ENCODE peak calls at places on chromosomes 11 and 22, in eight cellular contexts. Z is kidney epithelial cell; N is A549; T is CD8-positive, alpha-beta T cell; J is suprapubic skin; Q is stomach; K is BJ; C is fibroblast of lung. L is an unnamed sample.

GRCh38 chr22:35842954-35843353 is 125.3 kb downstream of the APOL5 start:
- DNase-seq in Z (no peak), N (peak), T (no peak), J (no peak), Q (no peak), K (no peak), C (peak), L (no peak)

GRCh38 chr11:12842933-12843636 is 166.0 kb upstream of the RASSF10 start:
- DNase-seq in Z (no peak), N (peak), T (no peak), J (no peak), Q (no peak), K (no peak), C (peak), L (no peak)

GRCh38 chr11:1766719-1767398 is 3.1 kb upstream of the CTSD start:
- DNase-seq in Z (no peak), N (no peak), T (no peak), J (peak), Q (no peak), K (no peak), C (no peak), L (no peak)

GRCh38 chr11:88179141-88179540 is 3.9 kb upstream of the RAB38 start:
- DNase-seq in Z (peak), N (no peak), T (no peak), J (no peak), Q (no peak), K (no peak), C (peak), L (no peak)

GRCh38 chr11:19832166-19832750 is 119.6 kb downstream of the NAV2 start:
- DNase-seq in Z (no peak), N (no peak), T (no peak), J (no peak), Q (no peak), K (no peak), C (no peak), L (peak)

GRCh38 chr11:69943066-69943465 is 123.8 kb upstream of the FGF3 start:
- DNase-seq in Z (no peak), N (peak), T (no peak), J (no peak), Q (peak), K (no peak), C (no peak), L (no peak)

GRCh38 chr22:49968313-49968830 is 7.8 kb downstream of the PIM3 start:
- DNase-seq in Z (no peak), N (no peak), T (peak), J (peak), Q (peak), K (no peak), C (no peak), L (no peak)

GRCh38 chr22:44131989-44132685 is 48.6 kb upstream of the PARVG start:
- DNase-seq in Z (no peak), N (no peak), T (no peak), J (peak), Q (no peak), K (no peak), C (no peak), L (no peak)

GRCh38 chr11:35683728-35684339 is 21.3 kb downstream of the TRIM44 start:
- DNase-seq in Z (no peak), N (no peak), T (no peak), J (no peak), Q (no peak), K (no peak), C (no peak), L (no peak)

GRCh38 chr11:104772806-104773241 is 125.4 kb downstream of the CASP12 start:
- DNase-seq in Z (peak), N (peak), T (no peak), J (no peak), Q (no peak), K (peak), C (peak), L (no peak)

GRCh38 chr22:49141761-49142160 is 685.9 kb downstream of the BRD1 start:
- DNase-seq in Z (no peak), N (no peak), T (no peak), J (no peak), Q (no peak), K (no peak), C (no peak), L (no peak)

GRCh38 chr11:95877288-95877687 is 46.6 kb downstream of the MTMR2 start:
- DNase-seq in Z (peak), N (no peak), T (no peak), J (no peak), Q (no peak), K (peak), C (peak), L (no peak)

GRCh38 chr11:23423119-23423518 is 562.8 kb upstream of the CCDC179 start:
- DNase-seq in Z (no peak), N (no peak), T (no peak), J (no peak), Q (no peak), K (peak), C (peak), L (no peak)

GRCh38 chr22:42428760-42429159 is 3.4 kb downstream of the NFAM1 start:
- DNase-seq in Z (no peak), N (no peak), T (no peak), J (no peak), Q (no peak), K (no peak), C (no peak), L (no peak)

GRCh38 chr11:130170345-130170744 is 10.8 kb downstream of the ST14 start:
- DNase-seq in Z (no peak), N (no peak), T (no peak), J (no peak), Q (no peak), K (no peak), C (no peak), L (no peak)

GRCh38 chr22:31241936-31242335 is 29.8 kb downstream of the LIMK2 start:
- DNase-seq in Z (no peak), N (no peak), T (no peak), J (no peak), Q (no peak), K (no peak), C (peak), L (no peak)
- TF ChIP-seq CTCF in Z (no peak), N (no peak), T (no peak), J (no peak), Q (no peak), K (peak), C (peak), L (no peak)

GRCh38 chr11:112355726-112356125 is 95.1 kb upstream of the PLET1 start:
- DNase-seq in Z (no peak), N (peak), T (no peak), J (no peak), Q (peak), K (no peak), C (peak), L (no peak)
- TF ChIP-seq CTCF in Z (peak), N (no peak), T (no peak), J (no peak), Q (no peak), K (no peak), C (peak), L (peak)

DNA sequence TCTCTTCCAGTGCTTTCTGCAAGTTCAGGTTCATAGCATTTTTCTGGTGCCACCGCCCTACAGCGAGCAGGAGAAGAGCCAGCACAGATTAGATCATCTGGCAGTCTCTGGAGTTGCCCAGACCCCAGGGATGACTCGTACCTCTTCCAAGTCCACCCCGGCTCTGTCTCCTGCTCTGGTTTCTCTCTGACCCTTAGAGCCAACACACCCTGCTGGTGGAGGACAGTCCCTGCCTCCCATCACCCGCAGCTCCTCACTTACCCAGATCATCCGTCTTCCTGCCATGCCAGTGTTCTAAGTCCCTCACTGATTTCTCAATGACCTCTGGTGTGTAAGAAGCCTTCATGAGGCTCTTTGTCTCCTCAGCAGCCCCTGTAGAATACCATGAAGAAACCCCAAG is 28.0 kb downstream of the TST start:
- DNase-seq in Z (no peak), N (no peak), T (no peak), J (peak), Q (no peak), K (no peak), C (no peak), L (no peak)
- TF ChIP-seq CTCF in Z (no peak), N (no peak), T (no peak), J (no peak), Q (no peak), K (no peak), C (no peak), L (no peak)

DNA sequence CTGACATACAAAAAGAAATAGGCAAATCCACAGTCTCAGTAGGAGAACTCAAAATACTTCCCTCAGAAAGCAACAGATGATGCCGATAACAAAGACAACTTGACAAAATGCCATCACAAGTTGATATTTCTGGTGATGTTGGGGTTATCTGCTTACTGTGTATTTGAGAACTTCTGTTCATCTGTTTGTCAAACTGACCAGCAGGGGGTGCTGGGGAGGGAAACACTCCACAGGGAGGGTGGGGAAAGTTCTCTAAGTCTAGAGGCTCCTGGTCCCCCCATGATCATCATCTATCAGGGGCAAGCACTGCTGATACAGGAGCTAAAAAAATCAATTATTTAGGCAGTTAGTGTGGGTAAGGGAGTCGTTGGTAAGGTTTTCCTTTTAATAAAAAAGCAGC is 19.2 kb downstream of the GLYATL1 start:
- DNase-seq in Z (no peak), N (peak), T (no peak), J (no peak), Q (peak), K (no peak), C (no peak), L (no peak)
- TF ChIP-seq CTCF in Z (peak), N (no peak), T (peak), J (no peak), Q (no peak), K (peak), C (peak), L (no peak)

GRCh38 chr11:61787928-61788491 is 4.4 kb downstream of the TMEM258 start:
- DNase-seq in Z (no peak), N (peak), T (no peak), J (no peak), Q (peak), K (no peak), C (peak), L (peak)
- TF ChIP-seq CTCF in Z (peak), N (peak), T (no peak), J (no peak), Q (no peak), K (peak), C (peak), L (peak)

GRCh38 chr11:118714816-118715215 is 35.4 kb upstream of the TREH start:
- DNase-seq in Z (no peak), N (no peak), T (no peak), J (no peak), Q (no peak), K (no peak), C (no peak), L (no peak)
- TF ChIP-seq CTCF in Z (no peak), N (no peak), T (no peak), J (no peak), Q (no peak), K (no peak), C (no peak), L (no peak)

L was measured in D721Med.